ENCODE peak calls at places on chromosome 7, in seven cellular contexts. L, E, D, J, O, P and K are unnamed samples.

GRCh38 chr7:151598045-151598444 is 78.3 kb upstream of the RHEB start:
- DNase-seq in E (no peak), O (no peak), J (peak; percentile 87), P (no peak), L (no peak), D (peak; percentile 27), K (no peak)

GRCh38 chr7:21722371-21722770 is 179.5 kb downstream of the DNAH11 start:
- DNase-seq in D (no peak), P (no peak), O (no peak), J (no peak), L (no peak), E (no peak), K (peak; percentile 1)

GRCh38 chr7:2474224-2474623 is 2.0 kb downstream of the GRIFIN start:
- DNase-seq in L (no peak), D (no peak), J (no peak), P (no peak), O (no peak), E (no peak), K (no peak)

GRCh38 chr7:108838143-108838542 is 268.5 kb downstream of the DNAJB9 start:
- DNase-seq in D (no peak), J (no peak), E (no peak), L (no peak), P (no peak), O (no peak), K (no peak)

GRCh38 chr7:129266181-129266580 is 41.4 kb downstream of the AHCYL2 start:
- DNase-seq in D (no peak), P (no peak), O (no peak), L (no peak), J (no peak), E (no peak), K (no peak)

GRCh38 chr7:101911011-101911799 is 93.8 kb downstream of the CUX1 start:
- DNase-seq in O (no peak), D (no peak), L (no peak), E (no peak), J (no peak), P (no peak), K (no peak)

GRCh38 chr7:151225948-151226510 is 976 bp downstream of the ABCF2 start:
- DNase-seq in D (no peak), L (no peak), J (no peak), P (no peak), O (peak; percentile 56), E (no peak), K (peak; percentile 32)

GRCh38 chr7:108073305-108074070 is 56.7 kb downstream of the LAMB4 start:
- DNase-seq in E (no peak), P (no peak), J (no peak), L (no peak), D (no peak), O (no peak), K (no peak)

GRCh38 chr7:139231513-139232376 is 708 bp downstream of the UBN2 start:
- DNase-seq in J (peak; percentile 70), P (peak; percentile 11), E (peak; percentile 21), L (no peak), D (no peak), O (peak; percentile 33), K (no peak)

GRCh38 chr7:17680026-17680425 is 260.3 kb downstream of the SNX13 start:
- DNase-seq in O (no peak), J (peak; percentile 75), D (no peak), E (no peak), L (no peak), P (no peak), K (no peak)

GRCh38 chr7:30470783-30471182 is 7.8 kb downstream of the NOD1 start:
- DNase-seq in L (peak; percentile 65), D (no peak), P (no peak), E (peak; percentile 57), O (no peak), J (peak; percentile 50), K (no peak)

GRCh38 chr7:134186022-134186421 is 58.9 kb downstream of the LRGUK start:
- DNase-seq in P (no peak), L (no peak), E (no peak), O (no peak), J (peak; percentile 36), D (peak; percentile 2), K (no peak)

GRCh38 chr7:210401-210925 is 18.1 kb downstream of the FAM20C start:
- DNase-seq in O (no peak), L (no peak), E (no peak), J (no peak), P (no peak), D (no peak), K (no peak)

GRCh38 chr7:8261711-8262695 is at the start of gene ICA1:
- DNase-seq in E (peak; percentile 86), L (peak; percentile 86), J (peak; percentile 44), O (peak; percentile 16), P (no peak), D (no peak), K (no peak)

GRCh38 chr7:70347880-70348279 is 749.6 kb downstream of the AUTS2 start:
- DNase-seq in E (no peak), D (no peak), L (no peak), J (no peak), O (no peak), P (no peak), K (no peak)

GRCh38 chr7:1736469-1736817 is 66.4 kb downstream of the ELFN1 start:
- DNase-seq in J (no peak), L (no peak), D (no peak), E (no peak), P (no peak), O (no peak), K (no peak)

GRCh38 chr7:44633254-44634186 is 27.1 kb downstream of the OGDH start:
- DNase-seq in E (peak; percentile 57), J (peak; percentile 86), L (no peak), D (peak; percentile 87), O (no peak), P (peak; percentile 80), K (peak; percentile 8)

GRCh38 chr7:132112632-132113031 is 463.6 kb downstream of the PLXNA4 start:
- DNase-seq in D (no peak), L (no peak), P (no peak), O (no peak), E (no peak), J (no peak), K (no peak)

GRCh38 chr7:96441551-96442104 is 119.7 kb upstream of the SLC25A13 start:
- DNase-seq in P (no peak), E (no peak), J (no peak), L (no peak), D (no peak), O (no peak), K (no peak)

GRCh38 chr7:111639894-111640293 is 77.6 kb upstream of the IMMP2L start:
- DNase-seq in J (peak; percentile 63), D (peak; percentile 31), L (no peak), P (no peak), O (no peak), E (no peak), K (no peak)

GRCh38 chr7:155775691-155776090 is 36.6 kb downstream of the SHH start:
- DNase-seq in E (no peak), O (no peak), P (no peak), J (no peak), L (no peak), D (no peak), K (no peak)

GRCh38 chr7:40219917-40220316 is 85.1 kb downstream of the SUGCT start:
- DNase-seq in E (no peak), P (no peak), J (peak; percentile 58), L (no peak), D (no peak), O (no peak), K (no peak)